ENCODE peak calls at places on chromosomes 6 and 20, in four cellular contexts. W is A549, A is K562, T is GM12878. B is an unnamed sample.

GRCh38 chr20:37524859-37525708 is 2.6 kb downstream of the BLCAP start:
- DNase-seq in W (no peak), A (no peak), T (no peak), B (peak)

GRCh38 chr6:136923116-136923953 is 1.2 kb downstream of the SLC35D3 start:
- DNase-seq in W (no peak), A (no peak), T (no peak), B (no peak)

GRCh38 chr6:43274916-43275597 is 23.0 kb upstream of the SLC22A7 start:
- DNase-seq in W (no peak), A (peak), T (no peak), B (no peak)

GRCh38 chr6:32973144-32973854 is 4.9 kb downstream of the BRD2 start:
- DNase-seq in W (no peak), A (peak), T (no peak), B (peak)

GRCh38 chr6:33312361-33313104 is 1.3 kb downstream of the TAPBP start:
- DNase-seq in W (peak), A (peak), T (no peak), B (peak)

GRCh38 chr20:42432931-42433330 is 756.8 kb downstream of the PTPRT start:
- DNase-seq in W (no peak), A (no peak), T (no peak), B (no peak)

GRCh38 chr6:74197310-74197709 is 501.3 kb downstream of the CD109 start:
- DNase-seq in W (no peak), A (no peak), T (no peak), B (no peak)

GRCh38 chr6:31877651-31878161 is 1.1 kb downstream of the SLC44A4 start:
- DNase-seq in W (no peak), A (no peak), T (no peak), B (no peak)

GRCh38 chr20:48275737-48276342 is 490.6 kb upstream of the SULF2 start:
- DNase-seq in W (no peak), A (no peak), T (no peak), B (no peak)

GRCh38 chr6:20875369-20875963 is 341.2 kb downstream of the CDKAL1 start:
- DNase-seq in W (no peak), A (no peak), T (no peak), B (peak)

GRCh38 chr6:37048851-37049734 is 43.6 kb downstream of the FGD2 start:
- DNase-seq in W (no peak), A (peak), T (peak), B (peak)

GRCh38 chr6:8707956-8708772 is 272.8 kb upstream of the SLC35B3 start:
- DNase-seq in W (peak), A (no peak), T (no peak), B (no peak)

GRCh38 chr20:62765432-62766070 is 30.7 kb upstream of the MRGBP start:
- DNase-seq in W (no peak), A (no peak), T (no peak), B (no peak)

GRCh38 chr6:38034269-38034914 is 214.9 kb downstream of the ZFAND3 start:
- DNase-seq in W (no peak), A (no peak), T (no peak), B (peak)

GRCh38 chr6:150200428-150201105 is 57.7 kb downstream of the PPP1R14C start:
- DNase-seq in W (no peak), A (no peak), T (no peak), B (no peak)

GRCh38 chr6:7938562-7939185 is 28.1 kb upstream of the TXNDC5 start:
- DNase-seq in W (no peak), A (no peak), T (no peak), B (no peak)

GRCh38 chr6:148952147-148953041 is 205.6 kb downstream of the UST start:
- DNase-seq in W (no peak), A (no peak), T (no peak), B (peak)

GRCh38 chr6:43990275-43990626 is 137.0 kb downstream of the MRPL14 start:
- DNase-seq in W (no peak), A (no peak), T (no peak), B (peak)

GRCh38 chr6:52598123-52598823 is 21.4 kb upstream of the TRAM2 start:
- DNase-seq in W (peak), A (peak), T (no peak), B (peak)

GRCh38 chr20:10876558-10876957 is 202.8 kb upstream of the JAG1 start:
- DNase-seq in W (no peak), A (no peak), T (no peak), B (no peak)

GRCh38 chr6:38138374-38138773 is 318.8 kb downstream of the ZFAND3 start:
- DNase-seq in W (no peak), A (no peak), T (no peak), B (no peak)

GRCh38 chr6:148771896-148772554 is 25.2 kb downstream of the UST start:
- DNase-seq in W (no peak), A (no peak), T (no peak), B (no peak)

GRCh38 chr6:138485586-138486248 is 13.6 kb downstream of the NHSL1 start:
- DNase-seq in W (no peak), A (no peak), T (no peak), B (no peak)

GRCh38 chr6:139019722-139020121 is 8.8 kb upstream of the ABRACL start:
- DNase-seq in W (no peak), A (no peak), T (no peak), B (no peak)

GRCh38 chr20:11178946-11179654 is 505.3 kb upstream of the JAG1 start:
- DNase-seq in W (peak), A (no peak), T (no peak), B (peak)

GRCh38 chr6:166619912-166620311 is 7.1 kb downstream of the RPS6KA2 start:
- DNase-seq in W (no peak), A (no peak), T (no peak), B (peak)

GRCh38 chr6:142846459-142846831 is 98.5 kb downstream of the HIVEP2 start:
- DNase-seq in W (no peak), A (no peak), T (no peak), B (peak)

GRCh38 chr20:1775117-1775516 is 117.5 kb upstream of the SIRPG start:
- DNase-seq in W (no peak), A (no peak), T (no peak), B (peak)

GRCh38 chr20:13426870-13427269 is 205.8 kb downstream of the ISM1 start:
- DNase-seq in W (no peak), A (no peak), T (no peak), B (no peak)

GRCh38 chr6:68473433-68474210 is 161.5 kb upstream of the ADGRB3 start:
- DNase-seq in W (no peak), A (no peak), T (no peak), B (no peak)

GRCh38 chr6:170113141-170113540 is 177.7 kb downstream of the DLL1 start:
- DNase-seq in W (no peak), A (no peak), T (no peak), B (no peak)

GRCh38 chr6:49919935-49920644 is 43.9 kb downstream of the DEFB114 start:
- DNase-seq in W (no peak), A (no peak), T (no peak), B (no peak)

GRCh38 chr6:6002005-6002808 is 4.5 kb downstream of the NRN1 start:
- DNase-seq in W (no peak), A (no peak), T (no peak), B (no peak)

GRCh38 chr20:58008413-58008812 is 220.0 kb downstream of the ANKRD60 start:
- DNase-seq in W (no peak), A (no peak), T (no peak), B (no peak)

GRCh38 chr6:83464741-83465140 is 33.9 kb upstream of the ME1 start:
- DNase-seq in W (no peak), A (no peak), T (no peak), B (no peak)

GRCh38 chr6:119116712-119117281 is 38.3 kb upstream of the FAM184A start:
- DNase-seq in W (no peak), A (no peak), T (no peak), B (no peak)

GRCh38 chr6:137087902-137088301 is 43.1 kb upstream of the IL20RA start:
- DNase-seq in W (no peak), A (no peak), T (no peak), B (no peak)

GRCh38 chr6:165308926-165309731 is at the start of gene C6orf118:
- DNase-seq in W (peak), A (no peak), T (no peak), B (peak)
- TF ChIP-seq ELK1 in W (no peak), A (no peak), T (no peak), B (no peak)

GRCh38 chr6:4281341-4282293 is 146.2 kb upstream of the ECI2 start:
- DNase-seq in W (no peak), A (no peak), T (peak), B (peak)
- TF ChIP-seq RCOR1 in W (no peak), A (no peak), T (no peak), B (no peak)

DNA sequence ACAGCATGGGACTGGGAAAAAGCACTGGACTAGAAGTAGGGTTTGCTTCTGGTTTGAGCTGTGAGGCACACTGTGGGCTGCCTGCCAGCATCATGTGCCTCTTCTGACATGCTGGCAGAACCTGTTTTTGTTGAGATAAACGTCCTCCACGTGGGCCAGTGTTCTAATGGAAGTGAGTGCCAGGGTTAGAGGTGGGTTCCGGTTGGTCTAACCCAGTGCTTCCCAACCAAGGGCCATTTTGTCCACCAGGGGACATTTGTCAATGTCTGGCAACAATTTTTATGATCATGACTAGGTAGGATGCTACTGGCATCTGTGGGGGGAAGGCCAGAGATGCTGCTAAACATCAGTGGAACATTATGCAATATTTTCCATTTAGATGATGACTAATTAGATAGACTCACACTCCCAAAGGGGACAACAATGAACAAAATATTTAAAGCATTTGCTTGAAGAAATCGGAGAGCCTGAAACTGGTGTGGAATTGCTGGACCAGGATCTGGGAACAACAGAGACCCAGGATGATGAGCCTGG is 7.8 kb upstream of the APMAP start:
- DNase-seq in W (peak), A (no peak), T (no peak), B (peak)
- TF ChIP-seq ELK1 in W (no peak), A (no peak), T (no peak), B (no peak)

GRCh38 chr6:56484669-56485068 is 158.0 kb downstream of the DST start:
- DNase-seq in W (no peak), A (no peak), T (no peak), B (peak)
- TF ChIP-seq RCOR1 in W (no peak), A (no peak), T (no peak), B (no peak)

DNA sequence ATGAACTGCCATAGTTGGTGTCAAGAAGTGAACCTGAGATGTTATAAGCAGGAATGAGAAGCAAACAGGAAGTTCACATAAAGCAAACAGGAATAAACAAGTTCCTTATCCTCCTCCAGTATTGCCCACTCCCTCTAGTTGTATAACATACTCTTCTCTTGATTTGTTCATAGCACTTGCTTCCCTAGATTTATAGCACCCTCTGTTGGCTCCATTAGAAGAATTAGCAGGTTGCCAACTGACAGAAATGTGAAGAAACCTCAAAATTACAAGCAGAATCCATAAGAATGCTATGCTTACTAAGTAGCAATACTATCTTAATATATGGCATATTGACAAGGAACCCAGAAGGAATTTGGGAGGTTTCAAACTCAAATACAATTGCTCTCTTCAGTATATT is 195.4 kb downstream of the TBX18 start:
- DNase-seq in W (no peak), A (no peak), T (no peak), B (peak)
- TF ChIP-seq ELK1 in W (no peak), A (no peak), T (no peak), B (no peak)

GRCh38 chr6:111572216-111572706 is 33.4 kb downstream of the TRAF3IP2 start:
- DNase-seq in W (no peak), A (no peak), T (no peak), B (no peak)

GRCh38 chr6:111573118-111573883 is 32.4 kb downstream of the TRAF3IP2 start:
- DNase-seq in W (no peak), A (no peak), T (no peak), B (peak)

GRCh38 chr6:111569951-111570350 is 35.7 kb downstream of the TRAF3IP2 start:
- DNase-seq in W (no peak), A (no peak), T (no peak), B (no peak)

GRCh38 chr6:111576302-111576701 is 29.4 kb downstream of the TRAF3IP2 start:
- DNase-seq in W (no peak), A (no peak), T (no peak), B (peak)

GRCh38 chr6:111573892-111574800 is 31.5 kb downstream of the TRAF3IP2 start:
- DNase-seq in W (no peak), A (no peak), T (no peak), B (peak)
- TF ChIP-seq RCOR1 in W (no peak), A (no peak), T (no peak), B (no peak)

B was measured in IMR-90.